ENCODE peak calls at places on chromosomes 3 and 15, in five cellular contexts. D, T, J, K and N are unnamed samples.
A peak's percentile ranks its signal among the peaks of the same experiment; 100 is the strongest.

GRCh38 chr3:69422751-69423150 is 36.9 kb upstream of the FRMD4B start:
- DNase-seq in D (no peak), T (no peak), J (no peak), K (no peak), N (no peak)

GRCh38 chr3:28924744-28925360 is 356.0 kb upstream of the RBMS3 start:
- DNase-seq in D (no peak), T (no peak), J (no peak), K (no peak), N (no peak)

GRCh38 chr3:113339616-113340244 is 101.6 kb downstream of the CFAP44 start:
- DNase-seq in D (no peak), T (no peak), J (no peak), K (no peak), N (no peak)

GRCh38 chr3:186566772-186567071 is 417 bp downstream of the TBCCD1 start:
- DNase-seq in D (no peak), T (no peak), J (no peak), K (no peak), N (no peak)

GRCh38 chr3:153285194-153285641 is 123.2 kb downstream of the RAP2B start:
- DNase-seq in D (no peak), T (no peak), J (no peak), K (no peak), N (no peak)

GRCh38 chr3:13877911-13878710 is 1.8 kb downstream of the WNT7A start:
- DNase-seq in D (no peak), T (no peak), J (no peak), K (no peak), N (peak; percentile 81)

GRCh38 chr15:23548071-23548470 is 17.4 kb upstream of the MKRN3 start:
- DNase-seq in D (no peak), T (no peak), J (no peak), K (no peak), N (no peak)

GRCh38 chr3:14450506-14450905 is 48.1 kb downstream of the SLC6A6 start:
- DNase-seq in D (no peak), T (no peak), J (no peak), K (no peak), N (no peak)

GRCh38 chr3:195087321-195087720 is 183.6 kb downstream of the XXYLT1 start:
- DNase-seq in D (no peak), T (no peak), J (no peak), K (no peak), N (no peak)

GRCh38 chr3:130814691-130815472 is 68.3 kb upstream of the PIK3R4 start:
- DNase-seq in D (no peak), T (no peak), J (no peak), K (no peak), N (no peak)

GRCh38 chr3:108602249-108602934 is 12.9 kb downstream of the DZIP3 start:
- DNase-seq in D (no peak), T (no peak), J (no peak), K (no peak), N (no peak)

GRCh38 chr3:174949523-174949922 is 90.4 kb downstream of the NAALADL2 start:
- DNase-seq in D (no peak), T (no peak), J (no peak), K (no peak), N (no peak)

GRCh38 chr3:172846103-172846561 is 95.6 kb downstream of the ECT2 start:
- DNase-seq in D (no peak), T (no peak), J (no peak), K (no peak), N (no peak)

GRCh38 chr3:146125946-146126345 is 35.0 kb downstream of the PLOD2 start:
- DNase-seq in D (no peak), T (no peak), J (no peak), K (no peak), N (no peak)

GRCh38 chr3:39126532-39127071 is 19.1 kb downstream of the TTC21A start:
- DNase-seq in D (no peak), T (no peak), J (no peak), K (no peak), N (no peak)

GRCh38 chr3:151446002-151446340 is 14.9 kb downstream of the IGSF10 start:
- DNase-seq in D (no peak), T (no peak), J (no peak), K (no peak), N (no peak)

GRCh38 chr15:55420171-55420871 is 12.0 kb downstream of the PIERCE2 start:
- DNase-seq in D (no peak), T (no peak), J (no peak), K (no peak), N (no peak)

GRCh38 chr3:146598486-146598885 is 6.7 kb downstream of the PLSCR5 start:
- DNase-seq in D (no peak), T (no peak), J (no peak), K (no peak), N (no peak)

GRCh38 chr15:70147778-70148177 is 50.1 kb upstream of the TLE3 start:
- DNase-seq in D (no peak), T (no peak), J (no peak), K (no peak), N (no peak)

GRCh38 chr15:44716983-44717602 is 5.8 kb downstream of the B2M start:
- DNase-seq in D (no peak), T (no peak), J (no peak), K (no peak), N (no peak)
- TF ChIP-seq POLR2A in D (no peak), T (peak; percentile 62), J (no peak), K (no peak), N (no peak)

DNA sequence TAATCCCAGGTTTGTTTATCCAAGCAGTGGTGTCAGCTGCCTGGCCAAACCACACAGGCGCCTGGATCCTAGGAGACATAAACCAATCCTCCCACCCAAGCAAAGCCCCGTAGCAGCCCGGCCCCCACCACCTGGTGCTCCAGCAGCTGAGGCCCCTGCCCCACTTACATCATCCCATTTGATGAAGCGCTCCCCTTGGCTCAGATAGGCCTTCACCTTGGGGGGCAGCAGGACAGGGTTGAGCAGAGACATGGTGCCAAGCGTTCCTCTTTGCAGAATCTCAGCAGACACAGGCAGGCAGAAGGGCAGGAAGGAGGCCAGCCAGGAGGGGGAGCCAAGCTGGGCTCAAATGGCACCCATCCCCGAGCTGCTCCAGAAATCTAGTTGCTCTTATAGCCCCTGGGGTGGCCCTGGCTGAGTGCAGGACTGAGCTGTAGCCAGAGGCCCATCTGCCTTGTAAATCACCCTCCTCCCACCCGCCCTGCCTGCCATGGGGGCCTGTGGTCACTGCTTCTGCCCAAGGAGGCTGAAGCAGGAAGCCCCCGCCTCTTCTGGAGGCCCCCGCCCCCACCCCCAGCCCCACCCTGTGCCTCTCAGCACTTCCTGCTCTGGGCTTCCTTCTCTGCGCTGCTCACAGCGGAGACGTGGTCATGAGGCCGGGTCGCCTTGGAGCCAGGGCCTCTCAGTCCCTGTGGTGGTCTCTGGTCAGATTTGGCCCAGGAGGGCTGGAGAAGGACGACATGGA is at the start of gene PLCB2:
- DNase-seq in D (no peak), T (peak; percentile 60), J (peak; percentile 16), K (no peak), N (peak; percentile 70)
- TF ChIP-seq POLR2A in D (no peak), T (peak; percentile 53), J (peak; percentile 87), K (no peak), N (peak; percentile 59)

GRCh38 chr3:58952128-58952917 is 97.5 kb downstream of the CFAP20DC start:
- DNase-seq in D (no peak), T (no peak), J (peak; percentile 17), K (no peak), N (no peak)
- TF ChIP-seq POLR2A in D (no peak), T (no peak), J (no peak), K (no peak), N (no peak)

GRCh38 chr3:52121459-52121795 is 32.8 kb downstream of the POC1A start:
- DNase-seq in D (no peak), T (no peak), J (no peak), K (no peak), N (no peak)
- TF ChIP-seq POLR2A in D (no peak), T (no peak), J (no peak), K (no peak), N (no peak)